ENCODE peak calls at places on chromosomes 16 and 17, in ten cellular contexts. R, O, X, H, S, I, G, A, Z and Y are unnamed samples.

GRCh38 chr16:2178321-2179106 is 17.9 kb downstream of the CASKIN1 start:
- DNase-seq in R (no peak), O (no peak), X (peak; percentile 34), H (no peak), S (no peak), I (peak; percentile 37), G (no peak), A (peak; percentile 69), Z (peak; percentile 38), Y (no peak)

GRCh38 chr16:12532871-12533610 is 270.6 kb downstream of the CPPED1 start:
- DNase-seq in R (no peak), O (no peak), X (no peak), H (no peak), S (no peak), I (peak; percentile 41), G (no peak), A (no peak), Z (no peak), Y (no peak)

GRCh38 chr16:14011846-14012245 is 59.3 kb upstream of the MRTFB start:
- DNase-seq in R (no peak), O (no peak), X (no peak), H (no peak), S (peak; percentile 40), I (no peak), G (no peak), A (no peak), Z (no peak), Y (no peak)

GRCh38 chr16:30949655-30950515 is 1.0 kb downstream of the ORAI3 start:
- DNase-seq in R (peak; percentile 59), O (peak; percentile 80), X (peak; percentile 75), H (peak; percentile 77), S (peak; percentile 88), I (no peak), G (peak; percentile 95), A (peak; percentile 77), Z (peak; percentile 66), Y (peak; percentile 71)

GRCh38 chr17:80891096-80892018 is 100.3 kb upstream of the CHMP6 start:
- DNase-seq in R (no peak), O (peak; percentile 94), X (peak; percentile 98), H (no peak), S (peak; percentile 82), I (no peak), G (peak; percentile 73), A (peak; percentile 79), Z (no peak), Y (peak; percentile 93)

GRCh38 chr17:77392376-77393273 is 251.9 kb downstream of the SEC14L1 start:
- DNase-seq in R (no peak), O (no peak), X (no peak), H (no peak), S (peak; percentile 45), I (no peak), G (peak; percentile 45), A (no peak), Z (peak; percentile 61), Y (no peak)

GRCh38 chr17:44071772-44072171 is 1.2 kb downstream of the G6PC3 start:
- DNase-seq in R (no peak), O (peak; percentile 14), X (peak; percentile 15), H (no peak), S (no peak), I (no peak), G (no peak), A (no peak), Z (no peak), Y (no peak)

GRCh38 chr17:82020874-82021727 is 1.6 kb downstream of the CENPX start:
- DNase-seq in R (peak; percentile 22), O (peak; percentile 75), X (peak; percentile 63), H (peak; percentile 72), S (peak; percentile 77), I (no peak), G (peak; percentile 70), A (peak; percentile 71), Z (peak; percentile 74), Y (no peak)

GRCh38 chr16:4093495-4094137 is 22.6 kb downstream of the ADCY9 start:
- DNase-seq in R (no peak), O (peak; percentile 39), X (no peak), H (no peak), S (peak; percentile 52), I (no peak), G (no peak), A (no peak), Z (no peak), Y (no peak)

GRCh38 chr16:1707193-1707790 is 1.3 kb downstream of the MAPK8IP3 start:
- DNase-seq in R (no peak), O (peak; percentile 40), X (peak; percentile 55), H (no peak), S (peak; percentile 44), I (no peak), G (peak; percentile 24), A (peak; percentile 51), Z (peak; percentile 16), Y (no peak)

GRCh38 chr16:56041556-56042140 is 149.6 kb upstream of the GNAO1 start:
- DNase-seq in R (no peak), O (no peak), X (no peak), H (no peak), S (no peak), I (no peak), G (no peak), A (peak; percentile 29), Z (peak; percentile 73), Y (no peak)

GRCh38 chr16:81738831-81739496 is 40.1 kb upstream of the PLCG2 start:
- DNase-seq in R (no peak), O (no peak), X (no peak), H (no peak), S (no peak), I (no peak), G (no peak), A (no peak), Z (no peak), Y (peak; percentile 94)

GRCh38 chr17:62703269-62703775 is 75.9 kb downstream of the MRC2 start:
- DNase-seq in R (peak; percentile 67), O (peak; percentile 53), X (peak; percentile 33), H (no peak), S (peak; percentile 55), I (no peak), G (peak; percentile 79), A (no peak), Z (no peak), Y (no peak)

GRCh38 chr17:29592850-29593545 is at the start of gene ANKRD13B:
- DNase-seq in R (no peak), O (no peak), X (no peak), H (no peak), S (no peak), I (no peak), G (no peak), A (peak; percentile 77), Z (peak; percentile 45), Y (no peak)

GRCh38 chr17:29591737-29592624 is 951 bp upstream of the ANKRD13B start:
- DNase-seq in R (no peak), O (peak; percentile 65), X (peak; percentile 78), H (peak; percentile 83), S (peak; percentile 61), I (peak; percentile 78), G (peak; percentile 65), A (peak; percentile 94), Z (peak; percentile 93), Y (no peak)

GRCh38 chr17:29594441-29595090 is 1.6 kb downstream of the ANKRD13B start:
- DNase-seq in R (no peak), O (no peak), X (no peak), H (no peak), S (no peak), I (no peak), G (no peak), A (no peak), Z (no peak), Y (no peak)

GRCh38 chr17:29595107-29595942 is 2.4 kb downstream of the ANKRD13B start:
- DNase-seq in R (no peak), O (peak; percentile 49), X (no peak), H (no peak), S (no peak), I (no peak), G (no peak), A (no peak), Z (no peak), Y (no peak)

GRCh38 chr17:29593546-29594440 is 861 bp downstream of the ANKRD13B start:
- DNase-seq in R (no peak), O (peak; percentile 24), X (no peak), H (no peak), S (no peak), I (no peak), G (no peak), A (peak; percentile 46), Z (peak; percentile 86), Y (no peak)
- TF ChIP-seq CTCF in R (peak; percentile 34), O (peak; percentile 17), X (peak; percentile 21), H (no peak), S (peak; percentile 24), I (no peak), G (peak; percentile 25), A (peak; percentile 22), Z (peak; percentile 30), Y (no peak)

GRCh38 chr17:28357061-28357900 is at the start of gene POLDIP2:
- DNase-seq in R (no peak), O (peak; percentile 92), X (peak; percentile 93), H (peak; percentile 93), S (peak; percentile 95), I (peak; percentile 95), G (peak; percentile 94), A (peak; percentile 98), Z (peak; percentile 96), Y (peak; percentile 94)
- TF ChIP-seq CTCF in R (no peak), O (peak; percentile 5), X (no peak), H (no peak), S (no peak), I (no peak), G (no peak), A (no peak), Z (no peak), Y (no peak)

GRCh38 chr17:17800504-17801021 is 36.2 kb downstream of the SREBF1 start:
- DNase-seq in R (no peak), O (no peak), X (no peak), H (no peak), S (no peak), I (no peak), G (no peak), A (no peak), Z (no peak), Y (no peak)
- TF ChIP-seq CTCF in R (no peak), O (no peak), X (no peak), H (no peak), S (no peak), I (no peak), G (no peak), A (no peak), Z (no peak), Y (no peak)

GRCh38 chr16:50367777-50368409 is 895 bp downstream of the BRD7 start:
- DNase-seq in R (no peak), O (no peak), X (no peak), H (no peak), S (no peak), I (no peak), G (no peak), A (no peak), Z (no peak), Y (no peak)

GRCh38 chr16:50366126-50366525 is 2.7 kb downstream of the BRD7 start:
- DNase-seq in R (no peak), O (no peak), X (no peak), H (no peak), S (no peak), I (no peak), G (no peak), A (no peak), Z (no peak), Y (no peak)

GRCh38 chr16:50371036-50371716 is 2.4 kb upstream of the BRD7 start:
- DNase-seq in R (no peak), O (no peak), X (no peak), H (no peak), S (no peak), I (no peak), G (no peak), A (no peak), Z (no peak), Y (no peak)

GRCh38 chr16:50369133-50369804 is 481 bp upstream of the BRD7 start:
- DNase-seq in R (no peak), O (no peak), X (no peak), H (no peak), S (no peak), I (no peak), G (no peak), A (no peak), Z (no peak), Y (no peak)

GRCh38 chr16:50368410-50369132 is at the start of gene BRD7:
- DNase-seq in R (no peak), O (peak; percentile 37), X (peak; percentile 48), H (peak; percentile 38), S (peak; percentile 49), I (peak; percentile 75), G (peak; percentile 52), A (peak; percentile 96), Z (peak; percentile 86), Y (no peak)
- TF ChIP-seq CTCF in R (no peak), O (peak; percentile 56), X (peak; percentile 13), H (peak; percentile 75), S (peak; percentile 27), I (no peak), G (no peak), A (peak; percentile 74), Z (peak; percentile 11), Y (no peak)